ENCODE peak calls at places on chromosomes 3 and 15, in four cellular contexts. One of them, this sample, is unnamed.

GRCh38 chr3:69119681-69120080 is 2.7 kb downstream of the LMOD3 start:
- DNase-seq in tibial nerve: no peak
- DNase-seq in activated naive CD8-positive, alpha-beta T cell treated with anti-CD3 and anti-CD28 coated beads, Interleukin-2, amount 50 U/mL, for 24 hours: no peak
- DNase-seq in neural crest cell: no peak
- DNase-seq in this sample: no peak

GRCh38 chr3:86481031-86481430 is 509.9 kb downstream of the VGLL3 start:
- DNase-seq in activated naive CD8-positive, alpha-beta T cell treated with anti-CD3 and anti-CD28 coated beads, Interleukin-2, amount 50 U/mL, for 24 hours: no peak
- DNase-seq in tibial nerve: no peak
- DNase-seq in neural crest cell: no peak
- DNase-seq in this sample: no peak

GRCh38 chr3:117903226-117903625 is 1131.4 kb downstream of the IGSF11 start:
- DNase-seq in tibial nerve: no peak
- DNase-seq in activated naive CD8-positive, alpha-beta T cell treated with anti-CD3 and anti-CD28 coated beads, Interleukin-2, amount 50 U/mL, for 24 hours: no peak
- DNase-seq in neural crest cell: no peak
- DNase-seq in this sample: no peak

GRCh38 chr15:22930782-22931484 is 49.2 kb downstream of the CYFIP1 start:
- DNase-seq in activated naive CD8-positive, alpha-beta T cell treated with anti-CD3 and anti-CD28 coated beads, Interleukin-2, amount 50 U/mL, for 24 hours: no peak
- DNase-seq in tibial nerve: no peak
- DNase-seq in neural crest cell: no peak
- DNase-seq in this sample: no peak

GRCh38 chr15:100264994-100265640 is 76.7 kb downstream of the ADAMTS17 start:
- DNase-seq in activated naive CD8-positive, alpha-beta T cell treated with anti-CD3 and anti-CD28 coated beads, Interleukin-2, amount 50 U/mL, for 24 hours: no peak
- DNase-seq in neural crest cell: no peak
- DNase-seq in tibial nerve: no peak
- DNase-seq in this sample: no peak

GRCh38 chr15:70100495-70101331 is 3.0 kb upstream of the TLE3 start:
- DNase-seq in activated naive CD8-positive, alpha-beta T cell treated with anti-CD3 and anti-CD28 coated beads, Interleukin-2, amount 50 U/mL, for 24 hours: peak; percentile 66
- DNase-seq in neural crest cell: peak; percentile 59
- DNase-seq in tibial nerve: no peak
- DNase-seq in this sample: peak; percentile 87

GRCh38 chr3:131083190-131083863 is 56.6 kb downstream of the NEK11 start:
- DNase-seq in activated naive CD8-positive, alpha-beta T cell treated with anti-CD3 and anti-CD28 coated beads, Interleukin-2, amount 50 U/mL, for 24 hours: no peak
- DNase-seq in neural crest cell: peak; percentile 8
- DNase-seq in tibial nerve: no peak
- DNase-seq in this sample: no peak

GRCh38 chr15:68599560-68600071 is 20.8 kb downstream of the CORO2B start:
- DNase-seq in tibial nerve: no peak
- DNase-seq in neural crest cell: peak; percentile 73
- DNase-seq in activated naive CD8-positive, alpha-beta T cell treated with anti-CD3 and anti-CD28 coated beads, Interleukin-2, amount 50 U/mL, for 24 hours: no peak
- DNase-seq in this sample: no peak

GRCh38 chr3:106673926-106674569 is 703.2 kb upstream of the CCDC54 start:
- DNase-seq in activated naive CD8-positive, alpha-beta T cell treated with anti-CD3 and anti-CD28 coated beads, Interleukin-2, amount 50 U/mL, for 24 hours: no peak
- DNase-seq in tibial nerve: no peak
- DNase-seq in neural crest cell: no peak
- DNase-seq in this sample: no peak

GRCh38 chr3:178823556-178824229 is 247.9 kb downstream of the ZMAT3 start:
- DNase-seq in tibial nerve: no peak
- DNase-seq in neural crest cell: no peak
- DNase-seq in activated naive CD8-positive, alpha-beta T cell treated with anti-CD3 and anti-CD28 coated beads, Interleukin-2, amount 50 U/mL, for 24 hours: no peak
- DNase-seq in this sample: no peak

GRCh38 chr15:90930861-90931629 is 1.3 kb downstream of the HDDC3 start:
- DNase-seq in tibial nerve: no peak
- DNase-seq in neural crest cell: no peak
- DNase-seq in activated naive CD8-positive, alpha-beta T cell treated with anti-CD3 and anti-CD28 coated beads, Interleukin-2, amount 50 U/mL, for 24 hours: peak; percentile 12
- DNase-seq in this sample: no peak

GRCh38 chr3:42071720-42072582 is 19.2 kb upstream of the TRAK1 start:
- DNase-seq in tibial nerve: peak; percentile 32
- DNase-seq in neural crest cell: no peak
- DNase-seq in activated naive CD8-positive, alpha-beta T cell treated with anti-CD3 and anti-CD28 coated beads, Interleukin-2, amount 50 U/mL, for 24 hours: no peak
- DNase-seq in this sample: peak; percentile 37

GRCh38 chr3:66808891-66809578 is 189.1 kb upstream of the KBTBD8 start:
- DNase-seq in neural crest cell: no peak
- DNase-seq in activated naive CD8-positive, alpha-beta T cell treated with anti-CD3 and anti-CD28 coated beads, Interleukin-2, amount 50 U/mL, for 24 hours: no peak
- DNase-seq in tibial nerve: no peak
- DNase-seq in this sample: no peak

GRCh38 chr15:74816624-74817369 is 4.2 kb downstream of the LMAN1L start:
- DNase-seq in activated naive CD8-positive, alpha-beta T cell treated with anti-CD3 and anti-CD28 coated beads, Interleukin-2, amount 50 U/mL, for 24 hours: no peak
- DNase-seq in tibial nerve: no peak
- DNase-seq in neural crest cell: no peak
- DNase-seq in this sample: no peak

GRCh38 chr15:70121656-70122297 is 24.1 kb upstream of the TLE3 start:
- DNase-seq in neural crest cell: no peak
- DNase-seq in activated naive CD8-positive, alpha-beta T cell treated with anti-CD3 and anti-CD28 coated beads, Interleukin-2, amount 50 U/mL, for 24 hours: no peak
- DNase-seq in tibial nerve: peak; percentile 83
- DNase-seq in this sample: peak; percentile 90

This sample was measured in suprapubic skin.